ENCODE peak calls at places on chromosomes 16 and 17, in five cellular contexts. V, Q, L, F and N are unnamed samples.

GRCh38 chr17:41026668-41027471 is at the start of gene KRTAP1-5:
- DNase-seq in V (no peak), Q (peak; percentile 35), L (no peak), F (no peak), N (no peak)

GRCh38 chr17:57512258-57512657 is 232.8 kb downstream of the CCDC182 start:
- DNase-seq in V (no peak), Q (no peak), L (no peak), F (no peak), N (no peak)

GRCh38 chr17:66753126-66753920 is 81.6 kb upstream of the CACNG5 start:
- DNase-seq in V (no peak), Q (no peak), L (no peak), F (no peak), N (no peak)

GRCh38 chr16:13083687-13084086 is 182.3 kb downstream of the SHISA9 start:
- DNase-seq in V (no peak), Q (no peak), L (peak; percentile 42), F (no peak), N (no peak)

GRCh38 chr16:86281435-86281834 is 228.9 kb upstream of the FOXF1 start:
- DNase-seq in V (no peak), Q (no peak), L (peak; percentile 15), F (no peak), N (no peak)

GRCh38 chr17:17926036-17926435 is 46.2 kb downstream of the TOM1L2 start:
- DNase-seq in V (no peak), Q (no peak), L (no peak), F (no peak), N (no peak)

GRCh38 chr16:85520853-85521736 is 92.0 kb upstream of the GSE1 start:
- DNase-seq in V (no peak), Q (no peak), L (peak; percentile 93), F (no peak), N (no peak)

GRCh38 chr16:86121611-86122010 is 222.6 kb downstream of the IRF8 start:
- DNase-seq in V (no peak), Q (no peak), L (no peak), F (no peak), N (no peak)

GRCh38 chr16:79312502-79312901 is 288.0 kb downstream of the MAF start:
- DNase-seq in V (no peak), Q (no peak), L (no peak), F (no peak), N (no peak)

GRCh38 chr17:17538417-17539391 is 42.5 kb upstream of the RASD1 start:
- DNase-seq in V (no peak), Q (peak; percentile 6), L (peak; percentile 82), F (no peak), N (no peak)

GRCh38 chr17:50172130-50172529 is 6.3 kb downstream of the SGCA start:
- DNase-seq in V (no peak), Q (no peak), L (no peak), F (no peak), N (no peak)

GRCh38 chr17:66633322-66633965 is 201.5 kb upstream of the CACNG5 start:
- DNase-seq in V (no peak), Q (peak; percentile 21), L (no peak), F (no peak), N (no peak)

GRCh38 chr17:80749611-80750010 is 205.0 kb downstream of the RPTOR start:
- DNase-seq in V (no peak), Q (no peak), L (no peak), F (no peak), N (no peak)

GRCh38 chr16:49023095-49023494 is 258.5 kb downstream of the CBLN1 start:
- DNase-seq in V (no peak), Q (peak; percentile 53), L (no peak), F (no peak), N (no peak)

GRCh38 chr16:30992931-30993816 is 8.2 kb downstream of the HSD3B7 start:
- DNase-seq in V (no peak), Q (no peak), L (no peak), F (no peak), N (no peak)

GRCh38 chr17:13786000-13786598 is 184.4 kb upstream of the HS3ST3A1 start:
- DNase-seq in V (no peak), Q (peak; percentile 86), L (no peak), F (no peak), N (no peak)

GRCh38 chr16:72083778-72084404 is 9.5 kb downstream of the TXNL4B start:
- DNase-seq in V (no peak), Q (peak; percentile 30), L (no peak), F (no peak), N (no peak)

GRCh38 chr17:66240630-66241029 is 11.4 kb upstream of the APOH start:
- DNase-seq in V (no peak), Q (peak; percentile 42), L (no peak), F (no peak), N (no peak)

GRCh38 chr16:24986512-24987303 is 28.5 kb downstream of the ARHGAP17 start:
- DNase-seq in V (peak; percentile 55), Q (peak; percentile 94), L (no peak), F (no peak), N (no peak)

GRCh38 chr16:527015-527903 is at the start of gene CAPN15:
- DNase-seq in V (peak; percentile 78), Q (peak; percentile 86), L (peak; percentile 85), F (peak; percentile 84), N (peak; percentile 87)

GRCh38 chr17:15261063-15261817 is 3.9 kb downstream of the PMP22 start:
- DNase-seq in V (no peak), Q (peak; percentile 56), L (peak; percentile 43), F (no peak), N (no peak)

GRCh38 chr16:75241955-75242354 is 9.5 kb downstream of the BCAR1 start:
- DNase-seq in V (no peak), Q (no peak), L (no peak), F (no peak), N (no peak)

GRCh38 chr17:75404223-75404738 is 1.2 kb downstream of the GRB2 start:
- DNase-seq in V (peak; percentile 57), Q (peak; percentile 86), L (peak; percentile 68), F (peak; percentile 74), N (peak; percentile 24)

GRCh38 chr17:6473128-6473767 is 29.0 kb downstream of the PIMREG start:
- DNase-seq in V (peak; percentile 62), Q (peak; percentile 72), L (peak; percentile 82), F (peak; percentile 67), N (peak; percentile 41)

GRCh38 chr17:62186841-62187240 is 121.8 kb upstream of the MED13 start:
- DNase-seq in V (no peak), Q (no peak), L (no peak), F (no peak), N (no peak)

GRCh38 chr16:84730406-84731106 is 30.8 kb downstream of the USP10 start:
- DNase-seq in V (peak; percentile 77), Q (peak; percentile 95), L (peak; percentile 67), F (peak; percentile 47), N (peak; percentile 13)

GRCh38 chr17:64202683-64203430 is 60.2 kb downstream of the TEX2 start:
- DNase-seq in V (no peak), Q (no peak), L (no peak), F (no peak), N (no peak)

DNA sequence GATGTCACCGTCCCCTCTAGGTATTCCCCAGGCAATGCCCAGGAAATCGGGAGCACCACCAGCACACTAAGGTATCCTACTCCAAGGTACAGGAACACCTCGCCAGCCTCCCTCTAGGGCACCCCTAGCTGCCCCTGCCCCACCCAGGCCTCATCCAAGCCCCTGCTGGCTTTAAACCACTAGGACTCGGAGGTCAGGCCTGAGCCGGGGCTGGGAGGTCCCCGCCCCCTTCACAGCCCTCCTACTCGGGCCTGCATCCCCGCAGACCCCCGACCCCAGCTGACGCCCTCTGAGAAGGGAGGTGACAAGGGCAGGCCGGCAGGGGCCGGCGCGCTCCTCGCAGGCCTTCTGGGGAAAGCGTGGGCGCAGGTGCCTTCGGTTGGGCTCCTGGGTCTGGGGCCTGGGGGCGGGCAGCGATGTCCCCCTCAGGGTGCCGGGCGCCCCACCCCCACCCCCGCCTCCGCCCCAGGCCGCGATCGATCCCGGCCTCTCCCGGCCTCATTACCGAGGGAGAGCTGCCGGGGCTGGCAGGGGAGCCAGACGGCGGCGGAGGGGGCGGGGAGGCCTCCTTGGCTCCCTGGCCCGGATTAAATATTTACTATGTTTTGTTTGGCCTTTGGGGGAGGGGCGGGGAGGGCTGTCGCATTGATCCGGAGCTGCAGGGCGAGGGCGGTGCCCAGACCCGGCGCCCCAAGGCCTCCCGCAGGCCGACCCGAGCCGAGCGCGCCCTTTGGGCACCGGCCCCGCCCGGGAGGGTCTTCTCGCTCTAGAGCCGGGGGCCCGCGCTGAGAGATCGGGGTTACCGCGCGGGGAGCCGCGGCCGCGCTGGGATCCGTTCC is 27.3 kb downstream of the RTN4RL1 start:
- DNase-seq in V (no peak), Q (no peak), L (peak; percentile 84), F (no peak), N (no peak)
- H3K4me3 ChIP-seq in V (peak overlapping the region; percentile 48), Q (no peak overlapping the region), L (peak overlapping the region; percentile 41), F (no peak overlapping the region), N (no peak overlapping the region)

GRCh38 chr17:300881-301280 is 51.7 kb downstream of the RPH3AL start:
- DNase-seq in V (no peak), Q (no peak), L (no peak), F (no peak), N (peak; percentile 37)
- H3K27ac ChIP-seq in V (no peak overlapping the region), Q (no peak overlapping the region), L (no peak overlapping the region), F (no peak overlapping the region), N (no peak overlapping the region)

GRCh38 chr17:77926144-77926543 is 32.4 kb upstream of the TNRC6C start:
- DNase-seq in V (no peak), Q (no peak), L (no peak), F (no peak), N (no peak)

GRCh38 chr17:77924757-77925336 is 33.7 kb upstream of the TNRC6C start:
- DNase-seq in V (peak; percentile 41), Q (peak; percentile 81), L (no peak), F (no peak), N (no peak)

GRCh38 chr17:77928519-77929179 is 29.9 kb upstream of the TNRC6C start:
- DNase-seq in V (no peak), Q (no peak), L (no peak), F (peak; percentile 97), N (no peak)

GRCh38 chr17:77927777-77928518 is 30.6 kb upstream of the TNRC6C start:
- DNase-seq in V (no peak), Q (no peak), L (no peak), F (peak; percentile 72), N (no peak)

GRCh38 chr17:77926967-77927366 is 31.5 kb upstream of the TNRC6C start:
- DNase-seq in V (no peak), Q (no peak), L (no peak), F (no peak), N (no peak)
- H3K36me3 ChIP-seq in V (no peaks in the 10 kb centered on the region), Q (no peaks in the 10 kb centered on the region), L (no peaks in the 10 kb centered on the region), F (no peaks in the 10 kb centered on the region), N (no peaks in the 10 kb centered on the region)

GRCh38 chr16:58252716-58253115 is 42.1 kb downstream of the PRSS54 start:
- DNase-seq in V (no peak), Q (no peak), L (no peak), F (no peak), N (no peak)

GRCh38 chr16:58249388-58249779 is 45.4 kb downstream of the PRSS54 start:
- DNase-seq in V (no peak), Q (no peak), L (no peak), F (no peak), N (no peak)

GRCh38 chr16:58249780-58250478 is 44.9 kb downstream of the PRSS54 start:
- DNase-seq in V (peak; percentile 40), Q (peak; percentile 62), L (peak; percentile 83), F (peak; percentile 76), N (peak; percentile 79)
- H3K4me3 ChIP-seq in V (peak overlapping the region; percentile 57), Q (peak overlapping the region; percentile 86), L (peak overlapping the region; percentile 74), F (peak overlapping the region; percentile 24), N (peak overlapping the region; percentile 71)